ENCODE peak calls at places on chromosome 11, in eight cellular contexts. N is BE2C, L is cerebellar cortex, Z is GM06990, H is T follicular helper cell, W is NCI-H146, K is DMS153, A is foreskin fibroblast. V is an unnamed sample.

GRCh38 chr11:20605602-20606091 is 6.2 kb downstream of the SLC6A5 start:
- DNase-seq in N (no peak), L (no peak), Z (no peak), H (no peak), W (no peak), K (no peak), A (no peak), V (no peak)

GRCh38 chr11:117855452-117855851 is 21.0 kb downstream of the FXYD6 start:
- DNase-seq in N (no peak), L (no peak), Z (no peak), H (no peak), W (no peak), K (no peak), A (no peak), V (no peak)

GRCh38 chr11:107468596-107468995 is 11.0 kb upstream of the CWF19L2 start:
- DNase-seq in N (peak; percentile 56), L (no peak), Z (no peak), H (no peak), W (peak; percentile 6), K (no peak), A (peak; percentile 33), V (no peak)

GRCh38 chr11:116731821-116732739 is 40.7 kb downstream of the BUD13 start:
- DNase-seq in N (no peak), L (peak; percentile 44), Z (no peak), H (no peak), W (no peak), K (no peak), A (no peak), V (no peak)

GRCh38 chr11:65888163-65888814 is at the start of gene FIBP:
- DNase-seq in N (peak; percentile 99), L (peak; percentile 97), Z (peak; percentile 98), H (peak; percentile 94), W (peak; percentile 97), K (peak; percentile 96), A (peak; percentile 98), V (peak; percentile 98)

GRCh38 chr11:119342362-119343130 is 1.9 kb upstream of the C1QTNF5 start:
- DNase-seq in N (no peak), L (no peak), Z (no peak), H (no peak), W (no peak), K (no peak), A (no peak), V (no peak)

GRCh38 chr11:133123371-133123770 is 408.9 kb downstream of the OPCML start:
- DNase-seq in N (no peak), L (peak; percentile 37), Z (no peak), H (no peak), W (no peak), K (no peak), A (no peak), V (no peak)

GRCh38 chr11:108135845-108136599 is 14.7 kb downstream of the ACAT1 start:
- DNase-seq in N (no peak), L (no peak), Z (no peak), H (no peak), W (no peak), K (no peak), A (no peak), V (no peak)

GRCh38 chr11:3132271-3132781 is 32.8 kb downstream of the OSBPL5 start:
- DNase-seq in N (no peak), L (no peak), Z (no peak), H (no peak), W (no peak), K (no peak), A (no peak), V (peak; percentile 36)

GRCh38 chr11:122230387-122230760 is 114.4 kb upstream of the BLID start:
- DNase-seq in N (no peak), L (no peak), Z (no peak), H (no peak), W (no peak), K (no peak), A (no peak), V (no peak)

GRCh38 chr11:69683764-69684333 is 8.7 kb upstream of the LTO1 start:
- DNase-seq in N (peak; percentile 58), L (peak; percentile 35), Z (no peak), H (no peak), W (no peak), K (no peak), A (no peak), V (no peak)

GRCh38 chr11:125387991-125388390 is 108.1 kb downstream of the FEZ1 start:
- DNase-seq in N (no peak), L (no peak), Z (no peak), H (no peak), W (no peak), K (no peak), A (no peak), V (no peak)